ENCODE peak calls at places on chromosome 18, in eight cellular contexts. P is aorta, S is HepG2, A is heart left ventricle, Y is psoas muscle, X is right lobe of liver, Z is lower lobe of right lung, H is left lung. M is an unnamed sample.

GRCh38 chr18:34959989-34960388 is 81.2 kb upstream of the MAPRE2 start:
- ATAC-seq in A (no peak), Z (no peak), Y (no peak), H (no peak), P (no peak), X (no peak), S (no peak), M (no peak)

GRCh38 chr18:46071615-46071893 is 506 bp downstream of the PSTPIP2 start:
- ATAC-seq in P (peak; percentile 30), X (peak; percentile 0), S (peak; percentile 26), Z (peak; percentile 28), A (no peak), Y (no peak), H (peak; percentile 7), M (peak; percentile 24)

GRCh38 chr18:36411745-36412168 is 114.2 kb downstream of the FHOD3 start:
- ATAC-seq in Z (no peak), A (peak; percentile 55), P (no peak), Y (peak; percentile 70), X (no peak), S (peak; percentile 77), H (no peak), M (no peak)

GRCh38 chr18:7722955-7723354 is 155.8 kb downstream of the PTPRM start:
- ATAC-seq in Y (no peak), X (no peak), P (no peak), H (no peak), Z (no peak), S (no peak), A (no peak), M (no peak)

GRCh38 chr18:7623681-7624080 is 56.6 kb downstream of the PTPRM start:
- ATAC-seq in Y (no peak), Z (no peak), P (no peak), A (no peak), X (no peak), S (no peak), H (no peak), M (no peak)

GRCh38 chr18:26003817-26004216 is 86.6 kb downstream of the SS18 start:
- ATAC-seq in X (no peak), Y (no peak), P (no peak), S (peak; percentile 46), Z (no peak), A (no peak), H (no peak), M (no peak)

GRCh38 chr18:5710235-5710634 is 166.4 kb upstream of the EPB41L3 start:
- ATAC-seq in A (no peak), Y (no peak), H (peak; percentile 27), P (no peak), S (peak; percentile 52), X (no peak), Z (no peak), M (no peak)

GRCh38 chr18:53566622-53567021 is 657.8 kb downstream of the MBD2 start:
- ATAC-seq in P (no peak), H (no peak), A (no peak), X (no peak), Y (no peak), Z (no peak), S (no peak), M (no peak)

GRCh38 chr18:6004119-6004518 is 108.8 kb upstream of the TMEM200C start:
- ATAC-seq in Z (no peak), S (no peak), A (no peak), H (no peak), P (no peak), X (no peak), Y (no peak), M (no peak)

GRCh38 chr18:11260963-11261441 is 111.6 kb upstream of the PIEZO2 start:
- ATAC-seq in Y (no peak), X (peak; percentile 10), Z (no peak), A (no peak), S (no peak), P (no peak), H (no peak), M (no peak)

DNA sequence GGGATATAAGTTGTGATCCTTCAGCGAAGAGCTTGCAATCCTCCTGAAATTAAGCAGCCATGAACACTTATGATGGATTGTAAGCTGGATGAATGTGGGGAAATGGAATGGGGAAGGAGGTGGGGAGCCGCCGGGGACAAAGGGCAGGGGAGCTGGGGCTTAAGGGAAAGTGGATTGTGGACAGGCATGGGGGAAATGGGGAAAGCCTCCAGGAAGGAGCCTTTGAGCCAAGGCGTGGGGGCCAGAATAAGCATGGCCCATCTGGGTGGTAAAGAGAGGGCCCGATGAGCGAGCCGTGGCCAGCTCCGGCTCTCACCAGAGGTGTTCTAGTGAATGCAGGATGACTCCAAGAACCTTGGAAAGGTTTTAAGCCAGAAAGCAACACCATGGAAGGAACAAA is 124.0 kb downstream of the SMAD7 start:
- ATAC-seq in Y (no peak), X (no peak), Z (no peak), P (no peak), A (no peak), S (no peak), H (no peak), M (no peak)
- H3K4me1 ChIP-seq in Y (peaks cover 26% of the 10 kb centered on the region), X (peaks cover under 1% of the 10 kb centered on the region), Z (peaks cover 56% of the 10 kb centered on the region), P (no peaks in the 10 kb centered on the region), A (peaks cover 61% of the 10 kb centered on the region), S (no peaks in the 10 kb centered on the region), H (peaks cover 10% of the 10 kb centered on the region), M (peaks cover 26% of the 10 kb centered on the region)

GRCh38 chr18:3593904-3594759 is 144.2 kb downstream of the TGIF1 start:
- ATAC-seq in H (peak; percentile 86), S (peak; percentile 80), Y (peak; percentile 84), P (peak; percentile 94), X (peak; percentile 84), Z (peak; percentile 86), A (peak; percentile 81), M (peak; percentile 90)
- H3K4me1 ChIP-seq in H (peaks cover 36% of the 10 kb centered on the region), S (peaks cover 75% of the 10 kb centered on the region), Y (peaks cover 32% of the 10 kb centered on the region), P (peaks cover 7% of the 10 kb centered on the region), X (peaks cover 40% of the 10 kb centered on the region), Z (peaks cover 61% of the 10 kb centered on the region), A (peaks cover 42% of the 10 kb centered on the region), M (peaks cover 38% of the 10 kb centered on the region)

DNA sequence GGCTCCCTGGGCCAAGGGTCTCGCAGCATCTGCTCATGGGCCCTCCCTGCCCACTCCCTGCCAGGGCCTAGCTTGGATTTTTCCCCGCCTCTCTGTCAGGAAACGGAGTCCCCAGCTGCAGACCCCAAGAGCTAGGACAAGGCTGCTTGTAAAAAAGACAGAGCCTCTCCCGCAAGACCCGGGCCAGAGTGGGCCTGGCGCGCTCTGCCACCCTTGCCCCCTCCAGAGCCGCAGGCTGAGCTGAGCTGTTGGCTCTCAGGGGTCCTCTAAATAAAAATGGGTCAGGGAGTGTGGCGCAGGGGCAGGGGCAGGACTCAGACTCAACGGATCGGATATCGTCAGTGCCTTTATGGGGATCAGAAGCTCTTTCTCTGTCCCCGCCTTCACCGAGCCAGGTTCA is 112.6 kb downstream of the CABLES1 start:
- ATAC-seq in A (no peak), H (no peak), P (no peak), Z (no peak), S (no peak), Y (no peak), X (no peak), M (no peak)
- H3K4me1 ChIP-seq in A (no peaks in the 10 kb centered on the region), H (peaks cover 7% of the 10 kb centered on the region), P (no peaks in the 10 kb centered on the region), Z (peaks cover 14% of the 10 kb centered on the region), S (no peaks in the 10 kb centered on the region), Y (no peaks in the 10 kb centered on the region), X (no peaks in the 10 kb centered on the region), M (no peaks in the 10 kb centered on the region)

GRCh38 chr18:24009246-24009645 is 5.3 kb upstream of the TTC39C start:
- ATAC-seq in A (no peak), P (no peak), Z (no peak), Y (no peak), S (no peak), X (no peak), H (no peak), M (no peak)
- H3K4me1 ChIP-seq in A (no peaks in the 10 kb centered on the region), P (no peaks in the 10 kb centered on the region), Z (peaks cover 29% of the 10 kb centered on the region), Y (no peaks in the 10 kb centered on the region), S (no peaks in the 10 kb centered on the region), X (peaks cover 20% of the 10 kb centered on the region), H (no peaks in the 10 kb centered on the region), M (no peaks in the 10 kb centered on the region)

GRCh38 chr18:9139400-9140039 is 2.9 kb downstream of the ANKRD12 start:
- ATAC-seq in X (no peak), H (no peak), A (no peak), P (no peak), Y (no peak), Z (no peak), S (no peak), M (no peak)
- H3K4me1 ChIP-seq in X (peaks cover 36% of the 10 kb centered on the region), H (peaks cover 20% of the 10 kb centered on the region), A (peaks cover 52% of the 10 kb centered on the region), P (no peaks in the 10 kb centered on the region), Y (peaks cover 65% of the 10 kb centered on the region), Z (peaks cover 75% of the 10 kb centered on the region), S (peaks cover 59% of the 10 kb centered on the region), M (peaks cover 78% of the 10 kb centered on the region)

DNA sequence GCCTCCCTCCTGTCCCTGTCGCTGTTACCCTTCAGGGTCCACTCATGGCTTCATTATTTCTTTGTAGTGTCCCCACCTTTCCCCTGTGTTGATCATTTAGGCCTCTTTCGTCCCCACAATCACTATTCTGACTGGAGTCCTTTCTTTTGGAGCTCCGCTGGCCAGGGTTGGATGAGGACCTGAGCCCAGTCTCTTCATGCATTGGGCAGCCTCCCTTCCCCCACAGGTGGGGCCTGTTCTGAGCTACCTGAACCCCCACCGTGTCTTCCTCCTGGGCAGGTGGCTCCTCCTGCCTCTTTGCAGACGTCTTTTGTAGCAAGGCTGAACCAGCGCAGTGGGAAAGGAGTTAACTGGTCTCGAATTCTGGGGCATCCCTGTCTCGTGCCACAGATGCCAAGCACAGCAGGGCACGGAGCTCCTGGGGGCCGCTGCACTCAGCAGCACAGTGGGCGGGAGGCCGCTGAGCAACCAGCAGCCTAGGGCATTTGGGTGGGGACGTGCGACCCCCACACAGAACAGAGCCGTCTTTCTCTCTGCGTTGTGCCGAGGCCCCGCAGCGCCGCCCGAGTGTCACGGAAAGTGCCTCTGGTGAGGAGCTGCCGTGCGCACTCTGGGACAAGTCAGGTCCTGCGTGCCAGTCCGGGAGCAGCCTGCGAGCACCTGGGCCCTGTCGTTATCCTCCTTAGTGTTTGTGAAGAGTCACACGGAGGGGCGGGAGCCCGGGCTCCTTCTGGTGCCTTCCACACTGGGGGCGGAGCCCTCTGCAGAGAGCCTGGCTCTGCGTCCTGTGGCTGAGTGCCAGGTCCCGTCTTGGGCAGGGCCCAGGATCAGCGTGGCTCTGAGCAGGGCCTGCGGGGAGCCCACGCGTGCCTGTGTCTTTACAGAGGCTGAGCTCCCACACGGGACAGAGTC is 130.1 kb downstream of the NFATC1 start:
- ATAC-seq in H (peak; percentile 46), X (peak; percentile 25), S (no peak), P (peak; percentile 81), A (peak; percentile 88), Z (peak; percentile 35), Y (peak; percentile 82), M (peak; percentile 75)
- H3K4me1 ChIP-seq in H (peaks cover 9% of the 10 kb centered on the region), X (no peaks in the 10 kb centered on the region), S (no peaks in the 10 kb centered on the region), P (no peaks in the 10 kb centered on the region), A (peaks cover 11% of the 10 kb centered on the region), Z (peaks cover 24% of the 10 kb centered on the region), Y (no peaks in the 10 kb centered on the region), M (no peaks in the 10 kb centered on the region)

GRCh38 chr18:47912794-47913594 is 17.5 kb downstream of the SMAD2 start:
- ATAC-seq in P (no peak), Z (no peak), S (no peak), A (no peak), X (no peak), Y (peak; percentile 59), H (no peak), M (peak; percentile 39)
- H3K4me1 ChIP-seq in P (peaks cover 8% of the 10 kb centered on the region), Z (peaks cover 32% of the 10 kb centered on the region), S (peaks cover 56% of the 10 kb centered on the region), A (peaks cover 53% of the 10 kb centered on the region), X (peaks cover 23% of the 10 kb centered on the region), Y (peaks cover 52% of the 10 kb centered on the region), H (no peaks in the 10 kb centered on the region), M (peaks cover 8% of the 10 kb centered on the region)

M was measured in gastroesophageal sphincter.